ENCODE peak calls at places on chromosomes 16 and 17, in eight cellular contexts. F is mesendoderm, R is brain microvascular endothelial cell, Y is caudate nucleus, C is thoracic aorta, Q is H1, J is lung, T is suprapubic skin. B is an unnamed sample.

GRCh38 chr16:3059041-3059722 is 6.3 kb upstream of the IL32 start:
- DNase-seq in C (peak), R (peak), T (peak), Y (peak), Q (peak), J (peak), F (peak), B (peak)

GRCh38 chr16:2942045-2942444 is 22.0 kb upstream of the KREMEN2 start:
- DNase-seq in C (no peak), F (no peak), T (no peak), J (no peak), Q (no peak), Y (no peak), R (no peak), B (no peak)

GRCh38 chr16:80580109-80580832 is 39.5 kb downstream of the DYNLRB2 start:
- DNase-seq in Y (no peak), J (no peak), R (peak), C (no peak), F (no peak), T (no peak), Q (no peak), B (peak)

GRCh38 chr16:72999541-73000019 is 48.3 kb downstream of the ZFHX3 start:
- DNase-seq in T (no peak), J (no peak), C (no peak), F (no peak), Q (no peak), Y (no peak), R (no peak), B (no peak)

GRCh38 chr16:85134076-85134793 is 22.0 kb upstream of the CIBAR2 start:
- DNase-seq in Q (no peak), T (no peak), Y (no peak), R (no peak), C (no peak), F (no peak), J (no peak), B (no peak)

GRCh38 chr16:77564791-77565390 is 130.1 kb upstream of the ADAMTS18 start:
- DNase-seq in F (peak), Q (no peak), Y (no peak), T (no peak), J (no peak), R (peak), C (no peak), B (no peak)

GRCh38 chr17:74369221-74369620 is 1.9 kb downstream of the GPR142 start:
- DNase-seq in J (peak), Y (no peak), F (no peak), Q (no peak), R (no peak), T (no peak), C (no peak), B (peak)

GRCh38 chr16:74449470-74449869 is 28.2 kb upstream of the CLEC18B start:
- DNase-seq in Q (no peak), Y (no peak), J (no peak), F (peak), C (no peak), R (peak), T (no peak), B (no peak)

GRCh38 chr16:31118223-31119155 is 1.0 kb downstream of the KAT8 start:
- DNase-seq in F (no peak), T (no peak), C (no peak), R (peak), J (no peak), Q (no peak), Y (no peak), B (no peak)

GRCh38 chr17:1005361-1005946 is 8.5 kb downstream of the TIMM22 start:
- DNase-seq in F (peak), C (no peak), Q (no peak), T (no peak), Y (peak), J (no peak), R (no peak), B (no peak)

GRCh38 chr16:54284319-54284930 is 2.2 kb downstream of the IRX3 start:
- DNase-seq in Y (no peak), T (peak), R (no peak), C (no peak), Q (no peak), F (peak), J (no peak), B (no peak)

GRCh38 chr16:65294154-65294553 is 172.3 kb upstream of the CDH11 start:
- DNase-seq in F (peak), C (no peak), Q (no peak), J (no peak), R (no peak), Y (no peak), T (no peak), B (no peak)

GRCh38 chr17:5584383-5584951 is at the start of gene NLRP1:
- DNase-seq in T (peak), F (peak), Y (no peak), C (peak), Q (no peak), J (peak), R (peak), B (peak)

GRCh38 chr17:45919136-45919535 is 24.8 kb downstream of the MAPT start:
- DNase-seq in C (no peak), J (no peak), F (no peak), Y (no peak), R (no peak), Q (no peak), T (no peak), B (no peak)

GRCh38 chr17:45229681-45230409 is 8.2 kb downstream of the FMNL1 start:
- DNase-seq in R (no peak), T (no peak), F (peak), C (no peak), Q (no peak), Y (no peak), J (no peak), B (no peak)

GRCh38 chr17:3959295-3959899 is 4.8 kb downstream of the ATP2A3 start:
- DNase-seq in Y (no peak), R (peak), T (no peak), C (no peak), F (no peak), J (no peak), Q (no peak), B (no peak)

GRCh38 chr16:23016372-23016771 is 132.9 kb downstream of the USP31 start:
- DNase-seq in Y (no peak), C (no peak), R (no peak), T (no peak), Q (no peak), F (no peak), J (no peak), B (no peak)

GRCh38 chr16:898761-899677 is 71.8 kb downstream of the LMF1 start:
- DNase-seq in J (no peak), Q (no peak), Y (no peak), T (no peak), C (no peak), F (no peak), R (no peak), B (no peak)

GRCh38 chr16:19179890-19180490 is 11.9 kb downstream of the SYT17 start:
- DNase-seq in T (no peak), R (peak), J (peak), C (no peak), Q (no peak), Y (peak), F (peak), B (no peak)

GRCh38 chr17:65472602-65473001 is 88.8 kb downstream of the AXIN2 start:
- DNase-seq in R (no peak), T (no peak), C (peak), J (peak), F (no peak), Y (no peak), Q (no peak), B (no peak)

GRCh38 chr16:31471241-31471874 is 594 bp upstream of the TGFB1I1 start:
- DNase-seq in J (no peak), C (no peak), Q (no peak), R (peak), Y (no peak), T (no peak), F (peak), B (no peak)

GRCh38 chr16:81321537-81321936 is 6.8 kb downstream of the GAN start:
- DNase-seq in Y (no peak), F (no peak), T (no peak), C (no peak), J (no peak), R (no peak), Q (no peak), B (no peak)

GRCh38 chr16:2751577-2752034 is 832 bp upstream of the SRRM2 start:
- DNase-seq in R (no peak), Q (peak), J (no peak), Y (no peak), F (peak), C (no peak), T (no peak), B (no peak)

GRCh38 chr17:11589706-11590105 is 8.6 kb upstream of the DNAH9 start:
- DNase-seq in C (no peak), T (no peak), F (no peak), R (no peak), Y (no peak), Q (no peak), J (no peak), B (no peak)

GRCh38 chr16:11799509-11800384 is 2.7 kb upstream of the ZC3H7A start:
- DNase-seq in T (no peak), J (no peak), R (no peak), Q (no peak), F (peak), Y (no peak), C (no peak), B (no peak)

GRCh38 chr16:56424791-56425438 is 430 bp downstream of the AMFR start:
- DNase-seq in R (no peak), T (no peak), C (no peak), J (no peak), Y (no peak), Q (no peak), F (peak), B (peak)

GRCh38 chr16:56424404-56424765 is 960 bp downstream of the AMFR start:
- DNase-seq in R (no peak), C (no peak), Q (no peak), F (peak), T (no peak), Y (no peak), J (no peak), B (no peak)

GRCh38 chr16:56425439-56425832 is at the start of gene AMFR:
- DNase-seq in F (peak), C (no peak), J (peak), R (no peak), Q (peak), T (no peak), Y (no peak), B (peak)

GRCh38 chr16:56428087-56428486 is 2.7 kb upstream of the AMFR start:
- DNase-seq in J (no peak), T (no peak), Q (no peak), F (no peak), R (no peak), C (no peak), Y (no peak), B (no peak)

DNA sequence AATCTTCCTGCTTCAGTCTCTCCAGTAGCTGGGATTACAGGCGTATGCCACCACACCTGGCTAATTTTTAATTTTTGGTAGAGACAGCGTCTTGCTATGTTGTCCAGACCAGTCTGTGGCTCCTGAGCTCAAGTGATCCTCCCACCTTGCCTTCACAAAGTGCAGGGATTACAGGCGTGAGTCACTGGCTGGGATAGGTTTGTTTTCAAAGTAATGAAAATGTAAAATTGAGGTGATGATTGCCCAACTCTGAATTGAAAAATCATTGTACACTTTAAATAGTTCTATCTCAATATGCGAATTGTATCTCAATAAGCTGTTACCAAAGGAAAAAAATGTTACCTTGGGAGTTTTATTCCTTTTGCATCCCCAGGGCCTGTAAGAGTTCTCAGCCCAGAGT is 1.2 kb upstream of the AMFR start:
- DNase-seq in T (no peak), C (no peak), J (no peak), Y (no peak), F (no peak), R (no peak), Q (no peak), B (no peak)
- H3K27ac ChIP-seq in T (peak), C (no peak), J (no peak), Y (peak), F (no peak), R (no peak), Q (no peak), B (no peak)

GRCh38 chr17:78313735-78314648 is 45.9 kb downstream of the SOCS3 start:
- DNase-seq in Q (peak), F (peak), C (no peak), R (peak), Y (no peak), T (no peak), J (peak), B (peak)

GRCh38 chr17:78315355-78316114 is 44.3 kb downstream of the SOCS3 start:
- DNase-seq in F (peak), R (peak), C (peak), T (peak), Y (no peak), J (peak), Q (peak), B (peak)

GRCh38 chr17:78316867-78317816 is 42.7 kb downstream of the SOCS3 start:
- DNase-seq in Q (peak), J (peak), C (no peak), R (no peak), F (peak), Y (no peak), T (no peak), B (no peak)

GRCh38 chr17:78316115-78316866 is 43.6 kb downstream of the SOCS3 start:
- DNase-seq in Q (no peak), F (peak), Y (no peak), J (no peak), C (no peak), R (no peak), T (no peak), B (no peak)

DNA sequence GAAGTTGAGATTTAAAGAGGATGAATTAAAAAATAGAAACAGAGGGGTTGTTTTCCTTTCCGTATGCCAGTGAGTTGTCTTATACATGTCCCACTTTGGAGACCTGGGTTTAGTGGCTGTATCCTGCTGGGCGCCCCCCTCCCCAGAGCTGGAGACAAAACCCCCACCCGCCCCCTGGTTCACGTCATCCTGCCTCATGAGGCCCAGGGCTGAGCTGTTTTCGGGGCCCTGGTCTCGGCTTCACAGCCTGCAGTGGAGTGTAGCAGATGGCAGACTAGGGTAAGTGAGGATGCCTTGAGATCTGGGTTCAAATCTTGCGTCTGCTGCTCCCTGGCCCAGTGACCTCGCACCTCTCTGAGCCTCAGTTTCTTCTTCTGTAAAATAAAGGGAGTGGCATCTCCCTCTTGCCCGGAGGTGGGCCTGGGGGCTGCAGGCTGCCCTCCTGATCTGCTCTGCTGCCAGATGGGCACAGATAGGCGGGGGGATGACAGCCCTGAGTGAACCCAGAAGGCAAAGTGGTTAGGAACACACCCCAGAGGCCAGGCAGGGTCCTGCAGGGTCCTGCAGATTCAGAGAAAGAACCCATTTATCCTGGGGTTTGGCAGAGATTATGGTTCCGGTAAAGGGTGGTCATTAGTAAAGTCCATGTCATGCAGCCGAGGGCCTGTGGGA is 45.1 kb downstream of the SOCS3 start:
- DNase-seq in Y (no peak), Q (no peak), J (no peak), F (no peak), R (no peak), C (no peak), T (no peak), B (no peak)
- H3K27ac ChIP-seq in Y (no peak), Q (no peak), J (peak), F (no peak), R (peak), C (peak), T (peak), B (no peak)

GRCh38 chr17:48058393-48059124 is 10.4 kb downstream of the NFE2L1 start:
- DNase-seq in Y (no peak), R (no peak), C (no peak), J (no peak), Q (no peak), F (no peak), T (no peak), B (no peak)
- H3K27ac ChIP-seq in Y (no peak), R (no peak), C (no peak), J (no peak), Q (peak), F (no peak), T (no peak), B (no peak)

GRCh38 chr16:66548868-66549267 is 1.1 kb downstream of the TK2 start:
- DNase-seq in C (no peak), T (peak), R (no peak), J (no peak), Q (no peak), F (no peak), Y (no peak), B (no peak)

GRCh38 chr16:66544358-66544757 is 5.6 kb downstream of the TK2 start:
- DNase-seq in T (no peak), J (no peak), Y (no peak), F (no peak), R (no peak), Q (no peak), C (no peak), B (no peak)

GRCh38 chr16:66549284-66550131 is at the start of gene TK2:
- DNase-seq in F (peak), C (no peak), Q (no peak), J (peak), Y (peak), R (peak), T (peak), B (peak)

GRCh38 chr16:66548068-66548467 is 1.9 kb downstream of the TK2 start:
- DNase-seq in Y (no peak), T (peak), F (no peak), C (no peak), J (no peak), Q (no peak), R (no peak), B (no peak)

DNA sequence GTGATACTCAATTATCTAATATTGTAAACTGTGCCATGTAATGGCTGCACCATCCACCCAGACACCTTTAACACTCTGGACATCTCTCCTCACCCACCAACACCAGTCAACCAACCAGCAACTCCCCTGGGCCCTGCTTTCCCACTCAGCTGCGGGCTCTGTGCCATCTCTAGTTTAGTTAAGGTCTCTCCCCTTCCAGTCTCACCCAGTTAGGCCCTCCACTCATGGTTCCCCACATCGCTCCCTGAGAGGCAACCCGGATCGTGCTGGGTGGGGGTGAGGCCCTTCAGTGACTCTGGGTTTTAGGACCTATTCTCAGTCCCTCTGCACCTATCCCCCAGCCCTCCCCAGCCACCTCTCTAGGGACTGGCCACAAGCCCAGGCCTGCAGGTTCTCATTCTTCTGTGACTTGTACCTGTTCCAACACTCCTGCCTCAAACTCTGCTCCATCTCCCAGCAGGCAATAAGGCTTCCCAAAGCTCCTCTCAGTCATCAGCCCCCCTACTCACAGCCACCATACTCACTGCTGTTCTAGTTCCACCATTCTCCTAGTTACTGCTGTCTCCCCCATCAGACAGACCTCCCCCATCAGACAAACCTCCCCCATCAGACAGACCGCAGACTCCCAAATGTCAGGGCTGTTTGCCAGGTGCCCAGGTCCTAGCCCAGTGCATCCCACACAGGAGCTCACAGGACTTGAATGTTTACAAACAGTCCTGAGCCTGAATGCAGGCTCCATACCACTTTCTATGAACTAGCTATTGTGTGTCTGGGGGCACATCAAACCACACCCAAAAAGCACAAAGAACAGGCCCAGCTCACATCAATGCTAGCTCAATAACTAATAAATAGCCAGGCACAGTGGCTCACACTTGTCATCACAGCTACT is 2.6 kb downstream of the TK2 start:
- DNase-seq in Y (no peak), C (no peak), J (no peak), T (peak), Q (no peak), F (no peak), R (no peak), B (no peak)
- H3K27ac ChIP-seq in Y (no peak), C (no peak), J (peak), T (no peak), Q (no peak), F (no peak), R (no peak), B (no peak)

DNA sequence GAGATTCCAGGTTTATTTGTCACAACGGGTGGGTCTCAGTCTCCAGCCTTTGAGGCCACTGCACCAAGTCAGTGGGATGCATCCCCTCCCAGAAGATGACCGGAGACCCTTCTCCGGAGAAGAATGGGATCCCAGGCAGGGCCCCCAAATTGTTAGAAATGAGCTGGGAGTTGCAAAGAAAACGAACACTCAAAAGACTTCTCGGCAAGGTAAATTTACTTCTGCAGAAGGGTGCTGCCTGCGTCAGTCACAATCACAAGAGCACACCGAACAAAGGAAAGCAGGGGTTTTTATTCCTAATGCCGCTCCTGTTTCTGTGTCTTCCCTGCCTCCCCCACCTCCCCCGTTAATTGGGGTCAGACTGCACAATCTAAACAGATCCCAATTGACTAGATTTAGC is 61.4 kb downstream of the ATF7IP2 start:
- DNase-seq in C (no peak), Q (no peak), T (no peak), J (no peak), Y (no peak), F (peak), R (no peak), B (no peak)
- H3K27ac ChIP-seq in C (no peak), Q (no peak), T (no peak), J (no peak), Y (no peak), F (no peak), R (no peak), B (no peak)